ENCODE peak calls at places on chromosomes 11 and 22, in four cellular contexts. O, X, I and P are unnamed samples.

GRCh38 chr11:43987384-43988039 is 45.1 kb downstream of the C11orf96 start:
- DNase-seq in O (no peak), I (peak; percentile 48), X (peak; percentile 68), P (no peak)

GRCh38 chr11:1586699-1587098 is 1.6 kb upstream of the KRTAP5-1 start:
- DNase-seq in X (no peak), O (no peak), I (no peak), P (no peak)

GRCh38 chr11:64318694-64319420 is 936 bp downstream of the PRDX5 start:
- DNase-seq in O (no peak), I (no peak), X (no peak), P (no peak)

GRCh38 chr11:70312401-70313357 is 42.2 kb downstream of the PPFIA1 start:
- DNase-seq in I (no peak), O (no peak), X (no peak), P (no peak)

GRCh38 chr22:21641417-21641794 is 696 bp upstream of the SDF2L1 start:
- DNase-seq in X (peak; percentile 68), I (peak; percentile 44), O (no peak), P (no peak)

GRCh38 chr22:35306350-35306967 is 6.8 kb downstream of the TOM1 start:
- DNase-seq in I (no peak), X (no peak), O (no peak), P (no peak)

GRCh38 chr11:63670077-63670737 is 969 bp downstream of the ATL3 start:
- DNase-seq in X (no peak), O (no peak), I (peak; percentile 42), P (no peak)

GRCh38 chr11:73961321-73961720 is 10.5 kb downstream of the DNAJB13 start:
- DNase-seq in I (peak; percentile 13), O (no peak), X (no peak), P (no peak)

GRCh38 chr11:1030556-1030955 is 6.0 kb downstream of the MUC6 start:
- DNase-seq in X (no peak), I (no peak), O (no peak), P (no peak)

DNA sequence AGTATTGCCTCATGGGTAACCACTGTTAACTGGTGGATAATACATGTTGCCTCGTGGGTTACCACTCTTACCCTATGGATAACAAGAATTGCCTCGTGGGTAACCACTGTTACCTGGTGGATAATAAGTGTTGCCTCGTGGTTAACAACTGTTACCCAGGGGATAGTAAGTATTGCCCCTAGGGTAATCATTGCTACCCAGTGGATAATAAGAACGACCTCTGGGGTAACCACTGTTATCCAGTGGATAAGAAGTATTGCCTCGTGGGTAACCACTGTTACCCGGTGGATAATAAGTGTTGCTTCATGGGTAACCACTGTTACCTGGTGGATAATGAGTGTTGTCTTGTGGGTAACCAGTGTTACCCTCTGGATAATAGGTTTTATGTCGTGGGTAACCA is 28.1 kb upstream of the NXPE4 start:
- DNase-seq in X (no peak), O (peak; percentile 25), I (no peak), P (no peak)
- H3K9me3 ChIP-seq in X (no peaks in the 10 kb centered on the region), O (no peaks in the 10 kb centered on the region), I (peaks cover 45% of the 10 kb centered on the region), P (peaks cover 4% of the 10 kb centered on the region)

GRCh38 chr22:44885806-44886360 is 123.9 kb downstream of the PHF21B start:
- DNase-seq in I (no peak), X (no peak), O (no peak), P (no peak)

GRCh38 chr22:44890416-44891292 is 119.2 kb downstream of the PHF21B start:
- DNase-seq in O (no peak), I (no peak), X (no peak), P (no peak)

GRCh38 chr22:44887941-44888366 is 121.9 kb downstream of the PHF21B start:
- DNase-seq in O (no peak), I (no peak), X (no peak), P (no peak)

GRCh38 chr22:44889233-44889878 is 120.4 kb downstream of the PHF21B start:
- DNase-seq in O (no peak), X (no peak), I (no peak), P (no peak)

DNA sequence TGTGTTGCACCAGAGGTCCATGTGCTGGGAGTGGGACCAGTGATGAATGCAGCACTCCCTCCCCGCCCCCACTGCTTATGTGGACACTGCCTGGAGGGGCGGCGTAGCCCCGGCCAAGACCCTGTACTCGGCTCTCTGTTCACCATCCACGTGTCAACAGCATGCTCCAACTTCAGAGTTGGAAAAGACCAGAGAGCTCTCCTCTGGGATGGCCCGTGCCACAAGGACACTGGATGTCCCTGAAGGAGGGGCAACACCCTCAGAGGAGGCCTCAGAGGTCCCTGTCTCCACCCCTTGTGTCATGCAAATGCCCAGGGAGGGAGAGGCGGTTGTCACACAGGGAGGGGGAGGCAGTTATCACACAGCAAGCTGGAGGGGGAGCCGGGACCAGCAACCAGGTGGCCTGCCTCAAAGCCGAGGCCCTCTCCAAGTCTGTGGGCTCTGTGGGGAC is 121.3 kb downstream of the PHF21B start:
- DNase-seq in I (no peak), O (no peak), X (no peak), P (no peak)
- H3K9me3 ChIP-seq in I (no peaks in the 10 kb centered on the region), O (no peaks in the 10 kb centered on the region), X (no peaks in the 10 kb centered on the region), P (no peaks in the 10 kb centered on the region)

GRCh38 chr22:49392247-49392646 is 435.4 kb downstream of the BRD1 start:
- DNase-seq in I (no peak), X (no peak), O (no peak), P (no peak)
- H3K9me3 ChIP-seq in I (no peaks in the 10 kb centered on the region), X (no peaks in the 10 kb centered on the region), O (no peaks in the 10 kb centered on the region), P (no peaks in the 10 kb centered on the region)

DNA sequence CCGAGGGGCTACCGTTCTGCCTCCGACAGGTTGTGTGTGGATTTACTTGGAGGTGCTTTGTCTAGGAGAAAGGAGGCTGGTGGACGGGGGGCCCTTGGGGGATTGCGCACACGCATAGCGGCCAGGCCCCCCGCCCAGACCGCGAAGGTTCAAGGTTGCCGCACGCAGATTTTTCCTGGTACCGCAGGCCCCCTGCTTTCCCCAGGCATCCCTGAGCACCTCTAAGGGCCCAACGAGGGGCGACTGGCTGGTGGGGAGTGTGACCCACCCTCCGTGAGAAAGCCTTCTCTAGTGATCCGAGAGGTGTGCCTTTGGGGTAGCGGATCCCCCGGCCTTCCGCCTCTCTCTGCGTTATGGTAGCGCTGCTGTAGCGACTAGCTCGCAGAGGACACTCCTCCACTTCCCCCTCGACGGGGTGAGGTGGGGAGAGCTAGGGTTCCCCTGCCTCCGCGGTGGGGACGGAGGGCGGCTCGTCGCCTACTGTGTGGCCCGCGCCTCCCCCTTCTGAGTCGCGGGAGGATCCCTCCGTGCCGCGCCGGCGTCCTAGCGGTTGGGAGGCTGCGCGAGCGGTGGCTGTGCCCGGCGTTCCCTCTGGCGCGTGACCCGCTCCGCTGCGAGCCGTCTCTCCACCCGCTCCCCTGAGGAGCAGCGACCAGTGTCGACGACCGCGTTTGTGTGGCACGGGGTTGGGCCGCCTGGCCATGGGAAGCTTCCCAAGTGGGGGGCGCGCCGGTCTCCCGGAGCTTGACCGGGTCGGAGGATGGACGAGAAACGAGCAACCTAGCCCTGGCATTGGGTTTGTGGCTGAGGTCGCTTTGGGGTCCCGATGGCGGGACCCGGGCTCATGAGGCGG is 3900.0 kb upstream of the OR11H1 start:
- DNase-seq in X (no peak), I (no peak), O (peak; percentile 96), P (no peak)
- H3K9me3 ChIP-seq in X (peaks cover 12% of the 10 kb centered on the region), I (peaks cover 42% of the 10 kb centered on the region), O (peaks cover 19% of the 10 kb centered on the region), P (no peaks in the 10 kb centered on the region)